ENCODE peak calls at places on chromosome 1, in nine cellular contexts. T is A673; D is uterus; R is left lung; N is MM.1S; B is brain microvascular endothelial cell; U is cardiac muscle cell; C is CD8-positive, alpha-beta T cell; V is body of pancreas. I is an unnamed sample.

GRCh38 chr1:181603735-181604410 is 120.6 kb downstream of the CACNA1E start:
- DNase-seq in T (no peak), D (no peak), R (no peak), N (no peak), B (no peak), U (no peak), C (no peak), V (no peak), I (no peak)

GRCh38 chr1:246155923-246156322 is 351.2 kb downstream of the SMYD3 start:
- DNase-seq in T (no peak), D (no peak), R (no peak), N (no peak), B (no peak), U (no peak), C (no peak), V (no peak), I (peak)

GRCh38 chr1:90162216-90162615 is 167.3 kb downstream of the ZNF326 start:
- DNase-seq in T (no peak), D (no peak), R (no peak), N (no peak), B (no peak), U (no peak), C (no peak), V (no peak), I (no peak)

GRCh38 chr1:162165528-162165927 is 96.0 kb downstream of the NOS1AP start:
- DNase-seq in T (peak), D (no peak), R (no peak), N (no peak), B (no peak), U (no peak), C (no peak), V (no peak), I (no peak)

GRCh38 chr1:43875327-43875726 is 58.3 kb upstream of the ARTN start:
- DNase-seq in T (no peak), D (no peak), R (no peak), N (no peak), B (no peak), U (no peak), C (no peak), V (no peak), I (no peak)

GRCh38 chr1:77282866-77283539 is 1.2 kb downstream of the AK5 start:
- DNase-seq in T (no peak), D (no peak), R (peak), N (no peak), B (no peak), U (peak), C (peak), V (peak), I (no peak)

GRCh38 chr1:94698341-94698740 is 121.8 kb upstream of the SLC44A3 start:
- DNase-seq in T (no peak), D (no peak), R (no peak), N (no peak), B (no peak), U (no peak), C (no peak), V (no peak), I (no peak)

GRCh38 chr1:26122988-26123973 is 11.7 kb downstream of the PDIK1L start:
- DNase-seq in T (no peak), D (no peak), R (no peak), N (no peak), B (peak), U (no peak), C (no peak), V (no peak), I (no peak)

GRCh38 chr1:244106837-244107491 is 55.9 kb downstream of the ZBTB18 start:
- DNase-seq in T (no peak), D (no peak), R (no peak), N (no peak), B (no peak), U (no peak), C (no peak), V (no peak), I (no peak)

GRCh38 chr1:202189012-202189790 is 4.4 kb upstream of the LGR6 start:
- DNase-seq in T (peak), D (peak), R (peak), N (peak), B (peak), U (peak), C (peak), V (peak), I (no peak)

GRCh38 chr1:113279776-113280391 is 110.4 kb upstream of the MAGI3 start:
- DNase-seq in T (no peak), D (no peak), R (no peak), N (no peak), B (no peak), U (no peak), C (no peak), V (no peak), I (no peak)

GRCh38 chr1:104795931-104796330 is 1046.2 kb downstream of the AMY1C start:
- DNase-seq in T (no peak), D (no peak), R (no peak), N (no peak), B (peak), U (no peak), C (no peak), V (no peak), I (no peak)

DNA sequence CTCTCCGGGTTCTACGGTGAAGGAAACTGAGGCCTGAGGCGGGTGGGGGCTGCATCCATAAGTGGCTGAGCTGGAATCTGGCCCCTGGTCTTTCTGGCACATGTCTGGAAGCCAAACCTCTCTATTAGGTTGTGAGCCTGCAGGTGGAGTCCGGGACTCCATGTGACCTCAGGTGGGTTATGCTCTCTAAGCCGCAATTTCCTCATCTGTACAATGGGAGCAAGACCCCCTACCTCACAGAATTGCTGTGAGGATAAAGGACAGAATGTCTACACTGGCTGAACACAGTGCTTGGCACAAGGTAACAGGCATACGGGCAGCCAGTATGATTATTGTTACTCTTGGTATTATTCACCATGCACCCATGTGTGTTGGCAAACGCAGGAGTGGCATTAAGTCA is 6.7 kb downstream of the EPHA2 start:
- DNase-seq in T (no peak), D (no peak), R (no peak), N (no peak), B (no peak), U (no peak), C (no peak), V (no peak), I (no peak)
- H3K4me3 ChIP-seq in T (no peak), D (no peak), R (no peak), N (no peak), B (no peak), U (no peak), C (no peak), V (no peak), I (no peak)

GRCh38 chr1:100643430-100644196 is 75.9 kb upstream of the VCAM1 start:
- DNase-seq in T (no peak), D (no peak), R (no peak), N (no peak), B (no peak), U (no peak), C (no peak), V (peak), I (no peak)
- H3K4me3 ChIP-seq in T (no peak), D (no peak), R (no peak), N (no peak), B (no peak), U (no peak), C (no peak), V (no peak), I (no peak)

GRCh38 chr1:67708606-67709005 is 23.6 kb downstream of the GADD45A start:
- DNase-seq in T (no peak), D (no peak), R (no peak), N (no peak), B (no peak), U (no peak), C (no peak), V (no peak), I (no peak)

GRCh38 chr1:67711850-67712202 is 26.8 kb downstream of the GADD45A start:
- DNase-seq in T (no peak), D (no peak), R (no peak), N (no peak), B (no peak), U (no peak), C (no peak), V (no peak), I (no peak)

GRCh38 chr1:67711150-67711849 is 26.3 kb downstream of the GADD45A start:
- DNase-seq in T (no peak), D (no peak), R (no peak), N (no peak), B (no peak), U (no peak), C (no peak), V (no peak), I (no peak)

GRCh38 chr1:67713071-67713806 is 28.2 kb downstream of the GADD45A start:
- DNase-seq in T (peak), D (no peak), R (no peak), N (no peak), B (peak), U (no peak), C (no peak), V (peak), I (peak)

DNA sequence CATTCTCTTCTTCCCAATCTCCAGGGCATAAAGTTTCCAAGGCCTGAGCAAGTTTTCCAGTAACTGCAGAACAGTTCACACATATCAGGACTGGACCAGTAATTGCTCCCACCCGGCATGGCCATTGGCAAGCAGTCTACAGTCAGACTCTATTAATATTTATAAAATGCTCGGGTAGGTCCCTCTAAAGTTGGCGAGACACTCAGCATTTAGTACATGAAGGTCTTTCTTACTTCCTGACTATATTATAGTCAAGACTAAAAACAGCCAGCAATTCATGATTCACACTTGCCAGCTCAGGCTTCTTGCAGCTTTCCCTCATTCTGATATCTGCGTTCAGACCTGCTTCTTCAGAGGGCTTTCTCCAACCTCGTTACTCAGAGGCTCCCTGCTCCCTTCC is 25.4 kb downstream of the GADD45A start:
- DNase-seq in T (peak), D (no peak), R (no peak), N (no peak), B (peak), U (no peak), C (no peak), V (no peak), I (peak)
- H3K4me3 ChIP-seq in T (no peak), D (no peak), R (no peak), N (no peak), B (no peak), U (no peak), C (no peak), V (no peak), I (no peak)

DNA sequence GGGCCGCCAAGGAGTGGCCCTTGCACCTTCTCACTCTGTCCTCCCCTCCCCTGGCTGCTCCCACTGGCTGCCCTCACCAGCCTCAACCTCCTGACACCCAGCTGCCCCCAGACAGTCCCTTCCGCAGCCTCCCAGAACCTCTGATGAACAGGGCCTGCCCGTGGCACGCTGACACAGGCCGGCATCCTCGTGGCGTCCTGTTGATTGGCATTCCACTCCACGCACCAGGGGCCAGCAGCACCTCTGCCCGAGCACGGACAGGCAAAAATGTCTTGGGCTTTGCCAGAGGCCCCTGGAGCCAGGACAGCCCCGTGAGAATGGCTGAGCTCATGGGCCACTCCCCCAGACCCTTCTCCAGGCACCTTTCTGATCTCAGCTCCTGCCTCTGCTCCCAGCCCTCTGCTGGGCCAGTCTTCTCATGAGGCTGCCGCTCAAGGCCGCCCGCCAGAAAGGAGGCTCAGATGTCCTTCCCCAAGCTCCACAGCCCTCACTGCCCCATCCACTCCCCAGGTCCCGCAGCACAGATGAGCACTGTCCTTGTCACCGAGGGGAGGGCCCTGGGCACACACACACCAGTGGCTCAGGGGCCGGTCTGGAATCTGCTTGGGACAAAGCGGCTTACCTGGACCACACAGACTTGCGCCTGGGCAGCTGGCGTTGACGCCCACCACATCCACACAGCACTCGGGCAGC is 15.8 kb upstream of the RNF223 start:
- DNase-seq in T (no peak), D (no peak), R (no peak), N (no peak), B (no peak), U (no peak), C (no peak), V (no peak), I (no peak)
- H3K4me3 ChIP-seq in T (no peak), D (no peak), R (no peak), N (no peak), B (no peak), U (no peak), C (no peak), V (no peak), I (no peak)

I was measured in skeletal muscle cell.